ENCODE peak calls at places on chromosome 16, in seven cellular contexts. S is transverse colon, M is cardiac fibroblast, Z is epithelial cell of proximal tubule, B is esophagus squamous epithelium, O is endothelial cell, E is tibial artery. C is an unnamed sample.

GRCh38 chr16:740459-740763 is 386 bp downstream of the CIAO3 start:
- DNase-seq in Z (no peak), B (no peak), O (no peak), E (no peak), M (no peak), S (peak), C (no peak)

GRCh38 chr16:14961405-14962186 is 13.2 kb upstream of the PDXDC1 start:
- DNase-seq in E (peak), O (no peak), M (no peak), B (no peak), S (no peak), Z (no peak), C (no peak)

GRCh38 chr16:680967-681745 is 946 bp downstream of the STUB1 start:
- DNase-seq in O (no peak), S (peak), M (peak), B (no peak), E (no peak), Z (no peak), C (no peak)

GRCh38 chr16:61007694-61008093 is 1028.5 kb downstream of the CDH8 start:
- DNase-seq in E (no peak), B (no peak), O (no peak), Z (no peak), M (no peak), S (no peak), C (no peak)

GRCh38 chr16:79097090-79097489 is 503.4 kb downstream of the MAF start:
- DNase-seq in O (no peak), M (no peak), B (no peak), Z (no peak), E (no peak), S (no peak), C (no peak)

GRCh38 chr16:13064821-13065220 is 163.4 kb downstream of the SHISA9 start:
- DNase-seq in Z (no peak), S (no peak), B (no peak), M (no peak), O (no peak), E (no peak), C (no peak)

GRCh38 chr16:12901204-12901596 is 198 bp upstream of the SHISA9 start:
- DNase-seq in E (no peak), O (peak), B (no peak), M (no peak), S (no peak), Z (no peak), C (no peak)

GRCh38 chr16:2473999-2474876 is 689 bp upstream of the TBC1D24 start:
- DNase-seq in B (no peak), Z (no peak), S (peak), O (peak), M (peak), E (no peak), C (no peak)

GRCh38 chr16:65510850-65511249 is 389.0 kb upstream of the CDH11 start:
- DNase-seq in S (no peak), E (no peak), Z (peak), M (peak), B (no peak), O (no peak), C (no peak)

GRCh38 chr16:50889746-50890145 is 147.9 kb downstream of the CYLD start:
- DNase-seq in S (no peak), O (no peak), Z (no peak), B (no peak), E (no peak), M (no peak), C (no peak)

GRCh38 chr16:49472598-49472997 is 99.0 kb downstream of the C16orf78 start:
- DNase-seq in B (no peak), E (peak), Z (no peak), S (peak), M (no peak), O (no peak), C (no peak)

GRCh38 chr16:60419859-60420258 is 1616.4 kb downstream of the CDH8 start:
- DNase-seq in O (no peak), Z (no peak), E (no peak), S (no peak), M (no peak), B (no peak), C (no peak)

GRCh38 chr16:59210955-59211541 is 476.9 kb upstream of the GOT2 start:
- DNase-seq in Z (peak), O (peak), S (no peak), B (no peak), M (peak), E (no peak), C (peak)

GRCh38 chr16:25027781-25028180 is 12.6 kb upstream of the ARHGAP17 start:
- DNase-seq in O (no peak), S (no peak), E (no peak), B (no peak), Z (no peak), M (no peak), C (no peak)

GRCh38 chr16:67055712-67056487 is 27.0 kb downstream of the CBFB start:
- DNase-seq in E (no peak), M (peak), B (no peak), Z (peak), O (no peak), S (no peak), C (peak)

GRCh38 chr16:17026600-17027242 is 444.0 kb downstream of the XYLT1 start:
- DNase-seq in Z (no peak), O (no peak), M (no peak), S (peak), B (no peak), E (no peak), C (no peak)

GRCh38 chr16:87527055-87527724 is 34.4 kb upstream of the ZCCHC14 start:
- DNase-seq in O (no peak), Z (no peak), M (no peak), B (no peak), E (no peak), S (no peak), C (no peak)

GRCh38 chr16:65120811-65121721 is 797 bp downstream of the CDH11 start:
- DNase-seq in O (peak), E (peak), S (no peak), Z (no peak), M (peak), B (no peak), C (no peak)

GRCh38 chr16:87437911-87438610 is 45.9 kb downstream of the MAP1LC3B start:
- DNase-seq in S (no peak), B (no peak), M (no peak), O (no peak), Z (no peak), E (no peak), C (no peak)

GRCh38 chr16:50585331-50585776 is 37.2 kb downstream of the NKD1 start:
- DNase-seq in Z (no peak), B (no peak), M (no peak), O (no peak), S (peak), E (peak), C (no peak)

GRCh38 chr16:10906914-10907756 is 30.1 kb downstream of the CIITA start:
- DNase-seq in B (no peak), S (no peak), M (no peak), E (peak), O (no peak), Z (no peak), C (no peak)
- TF ChIP-seq CTCF in B (no peak), S (no peak), M (no peak), E (no peak), O (no peak), Z (no peak), C (no peak)

DNA sequence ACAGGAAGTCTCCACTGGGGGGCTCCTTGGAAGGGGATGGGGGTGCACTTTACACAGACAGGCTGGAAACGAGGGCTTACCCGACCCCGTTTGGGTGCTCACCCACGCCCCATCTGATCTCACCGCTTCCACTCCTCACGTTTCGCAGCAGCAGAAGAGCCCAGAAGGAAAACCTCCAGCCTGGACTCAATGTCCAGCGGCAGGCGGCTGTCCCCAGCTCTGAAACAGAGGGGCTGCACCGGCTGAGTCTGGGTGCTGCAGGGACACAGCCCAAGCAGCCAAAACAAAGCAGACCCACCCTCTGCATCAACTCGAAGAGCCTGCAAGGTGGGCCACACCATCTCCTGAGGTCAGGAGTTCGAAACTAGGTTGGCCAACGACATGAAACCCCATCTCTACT is 3.9 kb downstream of the MEAK7 start:
- DNase-seq in E (peak), B (no peak), M (no peak), O (no peak), S (no peak), Z (no peak), C (no peak)
- TF ChIP-seq CTCF in E (no peak), B (no peak), M (no peak), O (no peak), S (no peak), Z (no peak), C (no peak)

DNA sequence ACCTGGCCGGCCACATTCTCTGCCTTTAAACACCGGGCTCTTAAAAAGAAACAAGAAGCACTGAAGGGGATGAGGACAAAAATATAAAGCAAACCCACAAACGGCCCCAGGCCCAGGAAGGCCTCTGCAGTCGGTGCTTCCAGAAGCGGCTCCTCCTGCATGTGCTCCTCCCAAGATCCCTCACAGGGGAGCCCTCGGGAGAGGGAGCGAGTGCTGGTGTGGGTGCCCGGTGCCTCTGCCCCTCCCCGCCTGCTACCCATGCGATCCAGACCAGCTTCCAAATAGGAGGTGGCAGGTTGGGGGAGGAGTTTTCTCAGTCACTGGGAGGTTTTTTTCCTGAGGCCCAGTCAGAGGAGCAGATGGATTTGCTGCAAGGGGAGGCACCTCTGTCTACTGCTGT is 15.8 kb downstream of the KDM8 start:
- DNase-seq in S (no peak), E (no peak), Z (no peak), M (no peak), O (no peak), B (no peak), C (no peak)
- TF ChIP-seq CTCF in S (no peak), E (no peak), Z (no peak), M (no peak), O (no peak), B (no peak), C (no peak)

GRCh38 chr16:82061861-82062525 is 26.9 kb downstream of the HSD17B2 start:
- DNase-seq in B (no peak), S (no peak), Z (no peak), O (peak), E (no peak), M (peak), C (no peak)
- TF ChIP-seq CTCF in B (peak), S (peak), Z (peak), O (peak), E (peak), M (peak), C (peak)

DNA sequence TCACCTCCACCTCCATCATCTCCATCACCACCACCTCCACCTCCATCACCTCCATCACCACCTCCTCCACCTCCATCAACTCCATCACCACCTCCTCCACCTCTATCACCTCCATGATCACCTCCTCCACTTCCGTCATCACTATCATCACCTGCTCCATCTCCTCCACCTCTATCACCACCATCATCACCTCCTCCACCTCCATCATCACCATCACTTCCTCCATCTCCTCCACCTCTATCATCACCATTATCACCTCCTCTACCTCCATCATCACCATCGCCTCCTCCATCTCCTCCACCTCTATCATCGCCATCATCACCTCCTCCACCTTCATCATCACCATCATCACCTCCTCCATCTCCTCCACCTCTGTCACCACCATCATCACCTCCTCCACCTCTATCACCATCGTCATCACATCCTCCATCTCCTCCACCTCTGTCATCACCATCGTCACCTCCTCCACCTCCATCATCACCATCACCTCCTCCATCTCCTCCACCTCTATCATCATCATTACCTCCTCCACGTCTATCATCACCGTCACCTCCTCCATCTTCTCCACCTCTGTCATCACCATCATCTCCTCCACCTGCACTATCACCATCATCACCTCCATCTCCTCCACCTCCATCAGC is 27.0 kb downstream of the ADGRG5 start:
- DNase-seq in S (no peak), B (no peak), Z (no peak), M (no peak), E (no peak), O (no peak), C (no peak)
- TF ChIP-seq CTCF in S (no peak), B (no peak), Z (no peak), M (no peak), E (no peak), O (no peak), C (no peak)

DNA sequence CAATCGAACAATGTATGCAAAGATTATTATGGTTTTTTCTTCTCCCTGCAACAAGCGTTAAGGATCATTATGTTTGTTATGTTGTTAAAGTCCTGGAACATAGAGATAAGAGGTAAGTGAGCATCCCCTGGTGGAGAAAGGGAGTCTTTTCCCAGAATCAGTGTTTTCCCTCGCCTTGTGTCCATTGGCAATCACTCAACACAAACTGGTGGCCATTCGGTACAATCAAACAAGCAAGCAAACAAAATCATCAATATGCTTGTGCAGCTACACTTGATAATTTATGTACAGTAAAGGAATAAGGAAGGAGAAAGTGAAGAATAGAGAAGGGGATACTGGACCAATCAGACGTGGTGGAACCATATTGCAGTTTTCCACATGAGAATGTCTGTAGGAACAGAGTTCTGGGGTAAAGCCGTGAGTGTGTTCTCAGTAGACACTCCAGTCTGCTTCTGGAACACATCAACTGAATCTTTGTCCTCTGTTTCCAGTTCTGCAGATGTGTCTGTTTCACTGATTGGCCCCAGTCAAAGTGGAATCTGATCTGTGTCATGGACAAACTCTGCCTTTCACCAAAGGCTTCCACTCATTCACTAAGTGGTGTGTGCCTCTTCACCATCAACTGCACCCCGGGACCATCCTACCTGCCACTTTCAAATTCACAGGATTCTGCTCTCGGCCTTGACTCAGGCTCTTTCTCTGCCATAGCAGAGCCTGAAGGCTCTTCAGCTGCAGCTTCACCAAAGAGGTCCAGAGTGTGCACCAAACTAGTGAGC is 169.5 kb downstream of the AHSP start:
- DNase-seq in B (no peak), O (no peak), S (no peak), M (peak), Z (no peak), E (no peak), C (no peak)
- TF ChIP-seq CTCF in B (peak), O (peak), S (peak), M (peak), Z (peak), E (peak), C (peak)

GRCh38 chr16:20002936-20003335 is 70.8 kb downstream of the GPR139 start:
- DNase-seq in E (no peak), B (no peak), M (no peak), S (no peak), Z (no peak), O (no peak), C (no peak)

GRCh38 chr16:20001856-20002707 is 71.6 kb downstream of the GPR139 start:
- DNase-seq in M (no peak), S (peak), E (no peak), B (no peak), Z (no peak), O (no peak), C (no peak)

GRCh38 chr16:20004931-20005330 is 68.8 kb downstream of the GPR139 start:
- DNase-seq in E (no peak), M (no peak), S (no peak), O (no peak), B (no peak), Z (no peak), C (no peak)
- TF ChIP-seq CTCF in E (no peak), M (no peak), S (no peak), O (peak), B (no peak), Z (no peak), C (no peak)

DNA sequence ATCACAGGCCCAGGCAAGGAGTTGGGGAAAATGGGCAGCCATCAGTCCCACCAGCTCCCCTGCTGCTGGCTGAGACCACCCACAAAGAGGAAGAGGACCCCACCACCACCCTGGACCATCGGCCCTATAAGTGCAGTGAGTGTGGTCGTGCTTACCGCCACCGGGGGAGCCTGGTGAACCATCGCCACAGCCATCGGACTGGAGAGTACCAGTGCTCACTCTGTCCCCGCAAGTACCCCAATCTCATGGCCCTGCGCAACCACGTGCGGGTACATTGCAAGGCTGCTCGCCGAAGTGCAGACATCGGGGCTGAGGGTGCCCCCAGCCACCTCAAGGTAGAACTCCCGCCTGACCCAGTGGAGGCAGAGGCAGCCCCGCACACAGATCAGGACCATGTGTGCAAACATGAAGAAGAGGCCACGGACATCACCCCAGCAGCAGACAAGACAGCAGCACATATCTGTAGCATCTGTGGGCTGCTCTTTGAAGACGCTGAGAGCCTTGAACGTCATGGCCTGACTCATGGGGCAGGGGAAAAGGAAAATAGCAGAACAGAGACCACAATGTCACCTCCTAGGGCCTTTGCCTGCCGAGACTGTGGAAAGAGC is 3.5 kb downstream of the ZNF646 start:
- DNase-seq in M (no peak), O (no peak), E (no peak), S (no peak), B (no peak), Z (no peak), C (no peak)
- TF ChIP-seq CTCF in M (no peak), O (no peak), E (no peak), S (no peak), B (no peak), Z (no peak), C (no peak)

C was measured in kidney epithelial cell.